ENCODE peak calls at places on chromosomes 5 and 9, in nine cellular contexts. C is activated T-cell treated with anti-CD3 and anti-CD28 coated beads for 1 hour; I is stomach; F is CD8-positive, alpha-beta memory T cell; D is GM12892; E is H9; K is glutamatergic neuron; P is renal cortical epithelial cell; U is hepatic stellate cell. G is an unnamed sample.

GRCh38 chr5:149790276-149790675 is 60.2 kb downstream of the PPARGC1B start:
- DNase-seq in C (no peak), I (no peak), F (no peak), D (no peak), E (no peak), K (no peak), P (peak), U (no peak), G (no peak)

GRCh38 chr5:156435101-156435500 is 108.1 kb downstream of the SGCD start:
- DNase-seq in C (no peak), I (no peak), F (no peak), D (no peak), E (no peak), K (no peak), P (no peak), U (no peak), G (no peak)

GRCh38 chr9:136242908-136243525 is 2.6 kb downstream of the QSOX2 start:
- DNase-seq in C (no peak), I (no peak), F (no peak), D (no peak), E (no peak), K (no peak), P (no peak), U (no peak), G (no peak)

GRCh38 chr9:75200892-75201470 is 112.7 kb downstream of the OSTF1 start:
- DNase-seq in C (no peak), I (no peak), F (no peak), D (no peak), E (no peak), K (no peak), P (peak), U (no peak), G (no peak)

GRCh38 chr5:138725885-138726457 is 27.3 kb upstream of the CTNNA1 start:
- DNase-seq in C (no peak), I (no peak), F (no peak), D (no peak), E (no peak), K (peak), P (no peak), U (no peak), G (no peak)

GRCh38 chr5:53478411-53479044 is 1.9 kb upstream of the FST start:
- DNase-seq in C (no peak), I (peak), F (no peak), D (no peak), E (peak), K (peak), P (peak), U (peak), G (peak)

GRCh38 chr5:76084496-76085285 is 1.5 kb downstream of the SV2C start:
- DNase-seq in C (no peak), I (no peak), F (no peak), D (peak), E (peak), K (peak), P (no peak), U (no peak), G (no peak)

GRCh38 chr9:89961616-89962341 is 357.0 kb downstream of the GADD45G start:
- DNase-seq in C (no peak), I (no peak), F (no peak), D (no peak), E (no peak), K (no peak), P (no peak), U (peak), G (no peak)

GRCh38 chr5:92594031-92594430 is 987.0 kb downstream of the NR2F1-AS1 start:
- DNase-seq in C (no peak), I (no peak), F (no peak), D (no peak), E (no peak), K (no peak), P (no peak), U (no peak), G (no peak)

GRCh38 chr9:93112864-93113389 is 16.9 kb downstream of the CARD19 start:
- DNase-seq in C (no peak), I (no peak), F (no peak), D (no peak), E (no peak), K (peak), P (no peak), U (no peak), G (no peak)